ENCODE peak calls at places on chromosomes 5 and 9, in eight cellular contexts. V is stomach, R is IMR-90, C is prostate gland, H is sigmoid colon, F is cardiac muscle cell, U is heart left ventricle, S is HCT116. L is an unnamed sample.

GRCh38 chr9:80796662-80797426 is 892.5 kb downstream of the TLE1 start:
- DNase-seq in R (no peak), C (peak; percentile 45), S (no peak), H (peak; percentile 67), F (no peak), V (no peak), U (no peak), L (no peak)

GRCh38 chr5:112647428-112647827 is 90.3 kb upstream of the APC start:
- DNase-seq in H (no peak), V (no peak), F (no peak), U (no peak), S (no peak), R (no peak), C (no peak), L (no peak)

GRCh38 chr5:61030163-61030482 is 85.1 kb downstream of the NDUFAF2 start:
- DNase-seq in R (peak; percentile 71), V (no peak), F (no peak), S (no peak), H (no peak), C (no peak), U (no peak), L (no peak)

GRCh38 chr9:80504525-80505235 is 932.9 kb downstream of the TLE4 start:
- DNase-seq in F (peak; percentile 6), R (peak; percentile 47), U (no peak), S (no peak), H (no peak), C (no peak), V (no peak), L (no peak)

GRCh38 chr9:72048850-72049249 is 11.6 kb downstream of the C9orf57 start:
- DNase-seq in S (no peak), R (peak; percentile 23), U (no peak), F (peak; percentile 29), C (no peak), V (no peak), H (no peak), L (no peak)

GRCh38 chr9:119349548-119349947 is 19.7 kb downstream of the BRINP1 start:
- DNase-seq in S (no peak), C (no peak), U (no peak), H (no peak), V (no peak), F (no peak), R (no peak), L (no peak)

GRCh38 chr5:6832994-6833393 is 119.8 kb downstream of the TENT4A start:
- DNase-seq in H (no peak), C (no peak), S (no peak), V (no peak), R (no peak), F (no peak), U (no peak), L (no peak)

GRCh38 chr5:66602621-66603020 is 6.4 kb downstream of the MAST4 start:
- DNase-seq in F (peak; percentile 10), V (no peak), S (no peak), H (no peak), R (no peak), U (no peak), C (no peak), L (no peak)

GRCh38 chr5:136061630-136062381 is 33.0 kb downstream of the TGFBI start:
- DNase-seq in C (no peak), S (no peak), U (no peak), R (no peak), V (no peak), F (no peak), H (no peak), L (no peak)

GRCh38 chr5:96718635-96719077 is 56.5 kb downstream of the CAST start:
- DNase-seq in F (peak; percentile 48), H (no peak), U (peak; percentile 72), S (no peak), V (peak; percentile 38), R (no peak), C (peak; percentile 12), L (no peak)

GRCh38 chr9:99677281-99677680 is 144.4 kb upstream of the NR4A3 start:
- DNase-seq in U (no peak), S (no peak), R (peak; percentile 65), F (no peak), C (no peak), H (no peak), V (no peak), L (no peak)

GRCh38 chr5:42677156-42677842 is 79.3 kb upstream of the CCDC152 start:
- DNase-seq in S (no peak), C (peak; percentile 30), V (no peak), F (no peak), U (no peak), R (no peak), H (no peak), L (no peak)

GRCh38 chr5:42672925-42673324 is 83.7 kb upstream of the CCDC152 start:
- DNase-seq in R (no peak), H (no peak), F (no peak), S (no peak), U (no peak), V (no peak), C (no peak), L (no peak)

GRCh38 chr5:42676362-42676761 is 80.3 kb upstream of the CCDC152 start:
- DNase-seq in V (no peak), U (no peak), F (no peak), C (no peak), H (no peak), S (no peak), R (no peak), L (no peak)

GRCh38 chr5:42680035-42680434 is 76.6 kb upstream of the CCDC152 start:
- DNase-seq in V (no peak), R (no peak), U (no peak), C (no peak), F (no peak), S (no peak), H (no peak), L (no peak)

DNA sequence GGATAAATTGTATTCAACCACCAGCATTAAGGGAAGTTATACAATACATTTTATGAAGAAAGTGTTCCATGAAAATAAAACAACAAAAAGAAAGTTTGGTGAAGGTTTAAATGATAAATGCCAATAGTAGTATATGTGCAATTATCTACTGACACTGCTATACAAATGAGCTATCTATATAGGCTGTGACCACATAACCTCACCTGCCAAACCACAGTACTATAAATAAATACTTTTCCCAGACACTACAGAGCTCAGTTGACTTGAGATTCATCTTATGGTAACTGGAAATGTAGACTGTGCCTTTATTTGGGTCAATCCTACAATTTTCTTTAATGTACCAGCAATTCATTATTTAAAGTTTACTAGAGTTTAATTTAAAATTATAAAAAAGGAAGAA is 81.0 kb upstream of the CCDC152 start:
- DNase-seq in H (no peak), S (no peak), V (no peak), R (no peak), U (no peak), C (no peak), F (no peak), L (no peak)
- H3K4me3 ChIP-seq in H (no peak overlapping the region), S (no peak overlapping the region), V (no peak overlapping the region), R (no peak overlapping the region), U (no peak overlapping the region), C (no peak overlapping the region), F (no peak overlapping the region), L (no peak overlapping the region)

DNA sequence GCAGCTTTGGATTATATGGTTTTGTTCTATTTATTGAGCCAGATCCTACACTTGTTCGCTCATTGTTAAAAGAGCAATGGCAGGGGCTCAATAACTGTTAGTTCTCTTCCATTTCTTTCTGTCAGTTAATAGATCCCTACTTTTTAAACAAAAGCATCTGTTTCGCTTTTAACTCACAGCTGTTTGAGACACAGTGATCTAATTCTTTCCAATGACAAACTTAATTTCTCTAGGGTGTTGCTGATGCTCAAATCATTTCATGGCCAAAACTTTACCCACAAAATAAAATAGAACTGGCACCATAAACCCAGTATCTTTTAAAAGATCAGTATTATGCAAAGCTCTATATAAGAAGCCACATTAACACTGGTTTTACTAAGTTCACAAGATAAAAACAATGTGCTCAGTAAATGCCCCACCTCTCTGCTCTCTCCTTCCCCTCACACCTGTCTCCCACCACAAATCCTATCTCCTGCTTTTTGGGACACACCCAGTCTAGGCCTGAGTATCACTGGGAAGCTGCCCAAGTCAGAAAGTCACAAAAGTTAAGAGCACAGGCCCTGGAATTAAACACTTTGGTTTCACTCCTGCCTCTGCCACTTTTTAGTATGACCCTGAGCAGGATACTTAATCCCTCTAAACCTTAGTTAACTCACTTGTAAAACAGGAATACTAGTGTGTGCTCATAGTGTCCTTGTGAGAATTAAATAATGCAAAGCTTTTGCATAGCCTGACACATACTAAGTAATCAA is 11.4 kb downstream of the C5 start:
- DNase-seq in R (no peak), H (no peak), F (no peak), V (no peak), S (no peak), C (no peak), U (no peak), L (no peak)
- H3K27ac ChIP-seq in R (no peak overlapping the region), H (no peak overlapping the region), F (no peak overlapping the region), V (no peak overlapping the region), S (no peak overlapping the region), C (no peak overlapping the region), U (no peak overlapping the region), L (no peak overlapping the region)

DNA sequence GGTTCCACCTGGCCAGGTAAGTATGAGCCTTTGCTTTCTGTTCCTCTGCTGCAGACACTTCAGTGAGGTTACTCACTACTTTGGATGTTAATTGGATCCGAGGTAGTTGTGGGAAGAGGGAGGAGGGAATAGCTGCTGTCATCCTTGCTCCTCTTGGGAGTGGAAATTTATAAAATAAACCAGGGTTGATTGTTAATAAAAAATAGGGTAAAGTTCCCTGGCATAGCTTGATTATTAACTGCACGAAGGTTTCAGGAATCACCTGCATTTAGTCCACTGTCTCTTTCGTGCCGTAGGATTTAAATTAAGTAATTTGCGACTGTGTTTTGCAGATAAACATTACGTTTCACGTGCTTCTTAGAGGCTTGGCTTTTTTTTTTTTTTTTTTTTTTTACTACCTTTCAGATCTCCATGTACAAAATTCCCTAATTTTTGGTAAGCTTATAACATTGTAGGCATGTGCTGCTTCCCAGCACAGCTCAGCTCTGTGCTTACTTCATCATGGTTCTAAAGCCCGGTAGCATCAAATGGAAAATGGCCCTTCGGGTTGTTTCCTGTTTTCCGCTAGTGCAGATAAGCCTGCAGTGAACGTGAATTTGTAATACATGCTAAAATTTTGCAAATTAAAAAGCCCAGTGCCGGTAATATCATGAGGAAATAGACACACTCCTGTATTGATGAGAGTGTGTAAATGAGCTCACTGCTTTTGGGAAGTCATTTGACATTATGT is 26.9 kb upstream of the LTC4S start:
- DNase-seq in R (no peak), V (no peak), U (no peak), C (no peak), H (no peak), F (peak; percentile 35), S (no peak), L (no peak)
- H3K4me3 ChIP-seq in R (no peak overlapping the region), V (no peak overlapping the region), U (no peak overlapping the region), C (no peak overlapping the region), H (no peak overlapping the region), F (no peak overlapping the region), S (no peak overlapping the region), L (no peak overlapping the region)

DNA sequence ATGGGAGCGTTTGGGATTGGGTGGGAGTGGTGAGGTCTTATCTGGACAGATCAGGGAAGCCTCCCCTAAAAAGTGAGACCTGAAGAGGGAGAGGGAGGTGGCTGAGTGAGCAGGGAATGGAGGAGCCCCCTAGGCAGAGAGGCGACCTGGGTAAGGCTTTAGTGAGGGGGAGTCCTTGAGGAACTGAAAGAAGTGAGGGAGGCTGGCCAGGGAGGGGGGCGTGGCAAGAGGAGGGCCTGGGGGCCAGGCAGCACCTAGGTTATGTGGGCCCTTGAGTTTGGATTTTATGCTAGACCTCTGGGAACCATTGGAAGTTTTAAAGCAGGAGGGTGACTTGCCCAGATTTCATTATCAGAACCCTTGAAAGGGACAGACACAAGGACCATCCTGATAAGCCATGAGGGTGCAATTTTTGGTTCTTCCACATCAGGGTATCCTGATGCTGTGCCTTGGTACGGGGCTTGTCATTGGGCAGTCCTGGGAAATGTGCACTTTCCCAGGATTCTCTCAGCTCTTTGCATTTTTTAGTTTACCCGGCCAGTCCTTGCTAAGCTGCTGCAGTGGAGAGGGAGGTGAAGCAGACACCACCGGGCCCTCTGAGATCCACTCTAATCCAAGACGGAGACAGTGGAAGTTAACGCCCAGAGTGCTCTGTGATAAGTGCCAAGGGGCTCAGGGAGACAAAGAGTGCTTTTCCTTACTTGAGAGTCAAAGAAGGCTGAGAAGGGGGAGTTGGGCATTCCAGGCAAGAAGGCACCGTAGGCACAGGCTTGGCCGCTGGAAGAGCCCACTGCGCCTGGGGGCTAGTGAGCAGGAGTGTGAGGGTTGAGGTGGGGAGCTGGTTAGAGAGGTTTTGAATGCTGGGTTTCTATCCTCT is 16.1 kb downstream of the GSN start:
- DNase-seq in S (no peak), C (no peak), R (no peak), F (no peak), U (peak; percentile 42), V (no peak), H (no peak), L (no peak)
- H3K27ac ChIP-seq in S (peak overlapping the region; percentile 99), C (peak overlapping the region; percentile 90), R (no peak overlapping the region), F (peak overlapping the region; percentile 94), U (peak overlapping the region; percentile 99), V (peak overlapping the region; percentile 96), H (peak overlapping the region; percentile 94), L (no peak overlapping the region)

L was measured in AG04450.